ENCODE peak calls at places on chromosome 20, in eight cellular contexts. V is lung microvascular endothelial cell, O is fibroblast of the conjunctiva, K is psoas muscle, S is hypothalamus, Q is GM04504, I is gastrocnemius medialis, Z is HFFc6. M is an unnamed sample.

GRCh38 chr20:39117486-39117885 is 155.3 kb downstream of the DHX35 start:
- DNase-seq in S (no peak), V (peak), Z (peak), O (peak), Q (peak), K (no peak), I (no peak), M (peak)

GRCh38 chr20:58652606-58653303 is 1.7 kb downstream of the STX16 start:
- DNase-seq in Z (no peak), V (peak), K (no peak), O (no peak), S (no peak), I (no peak), Q (no peak), M (peak)

GRCh38 chr20:6164421-6165341 is 41.9 kb upstream of the FERMT1 start:
- DNase-seq in K (peak), S (peak), V (no peak), I (peak), Z (no peak), Q (no peak), O (no peak), M (peak)

GRCh38 chr20:10595985-10596384 is 77.8 kb downstream of the JAG1 start:
- DNase-seq in I (no peak), Z (no peak), S (no peak), Q (no peak), V (no peak), K (no peak), O (no peak), M (no peak)

GRCh38 chr20:38894091-38894847 is 31.9 kb upstream of the FAM83D start:
- DNase-seq in I (no peak), V (no peak), S (no peak), Z (no peak), Q (no peak), K (peak), O (no peak), M (no peak)

GRCh38 chr20:46230811-46231282 is 77.5 kb downstream of the CDH22 start:
- DNase-seq in S (no peak), K (no peak), Q (no peak), O (no peak), V (peak), Z (no peak), I (no peak), M (peak)

GRCh38 chr20:19981091-19981490 is 36.1 kb upstream of the NAA20 start:
- DNase-seq in I (no peak), K (no peak), O (no peak), V (peak), Z (no peak), S (no peak), Q (no peak), M (no peak)

GRCh38 chr20:3652646-3653596 is 10.3 kb downstream of the GFRA4 start:
- DNase-seq in I (no peak), S (no peak), K (no peak), O (no peak), Z (no peak), V (no peak), Q (no peak), M (no peak)

GRCh38 chr20:3927486-3928291 is 38.5 kb downstream of the PANK2 start:
- DNase-seq in V (no peak), K (peak), Z (no peak), S (no peak), I (no peak), Q (no peak), O (peak), M (peak)

GRCh38 chr20:32238483-32239425 is 31.1 kb downstream of the POFUT1 start:
- DNase-seq in O (no peak), S (no peak), Q (no peak), Z (no peak), K (no peak), V (no peak), I (no peak), M (no peak)

GRCh38 chr20:4102381-4102780 is 87.0 kb upstream of the RNF24 start:
- DNase-seq in O (no peak), Q (no peak), V (no peak), S (peak), Z (peak), I (no peak), K (no peak), M (peak)

GRCh38 chr20:31967830-31968249 is at the start of gene XKR7:
- DNase-seq in Q (no peak), S (peak), K (no peak), I (no peak), O (no peak), Z (no peak), V (no peak), M (no peak)

GRCh38 chr20:53773792-53774371 is 180.2 kb upstream of the ZNF217 start:
- DNase-seq in V (peak), S (no peak), K (no peak), Q (peak), Z (peak), I (no peak), O (peak), M (peak)

GRCh38 chr20:59805786-59806577 is 127.5 kb downstream of the SYCP2 start:
- DNase-seq in O (no peak), I (no peak), Z (no peak), S (no peak), K (no peak), Q (no peak), V (no peak), M (no peak)